ENCODE peak calls at places on chromosome 13, in eight cellular contexts. A is AG09319; R is astrocyte of the hippocampus; C is heart right ventricle; G is heart left ventricle; J is activated T-cell treated with anti-CD3 and anti-CD28 coated beads for 1 hour; X is AG10803; Z is activated CD4-positive, alpha-beta T cell treated with anti-CD3 and anti-CD28 coated beads for 4 hours. B is an unnamed sample.
A peak's percentile ranks its signal among the peaks of the same experiment; 100 is the strongest.

GRCh38 chr13:44764334-44764733 is 188.2 kb upstream of the TSC22D1 start:
- DNase-seq in Z (no peak), G (no peak), X (no peak), C (no peak), R (peak; percentile 35), J (no peak), A (no peak), B (no peak)

GRCh38 chr13:46615888-46616531 is 63.0 kb downstream of the LRCH1 start:
- DNase-seq in G (no peak), A (no peak), J (no peak), R (no peak), C (no peak), Z (no peak), X (no peak), B (no peak)

GRCh38 chr13:93234459-93234858 is 7.9 kb downstream of the GPC6 start:
- DNase-seq in R (no peak), Z (no peak), G (no peak), C (no peak), A (no peak), J (no peak), X (peak; percentile 12), B (no peak)

GRCh38 chr13:114311387-114311786 is 2.9 kb upstream of the CHAMP1 start:
- DNase-seq in R (no peak), A (no peak), G (no peak), J (no peak), C (no peak), Z (no peak), X (no peak), B (no peak)

GRCh38 chr13:91236182-91236581 is 111.3 kb upstream of the MIR17HG start:
- DNase-seq in A (no peak), G (no peak), Z (no peak), C (no peak), R (no peak), X (no peak), J (no peak), B (no peak)

GRCh38 chr13:61470801-61471200 is 55.2 kb upstream of the PCDH20 start:
- DNase-seq in G (no peak), X (no peak), C (no peak), Z (no peak), J (no peak), A (no peak), R (no peak), B (no peak)

GRCh38 chr13:113001251-113002140 is 32.5 kb downstream of the MCF2L start:
- DNase-seq in J (no peak), Z (no peak), R (peak; percentile 80), C (no peak), X (no peak), A (no peak), G (peak; percentile 64), B (no peak)

GRCh38 chr13:22081430-22081829 is 410.6 kb downstream of the FGF9 start:
- DNase-seq in R (no peak), G (no peak), J (no peak), C (no peak), X (no peak), Z (no peak), A (no peak), B (no peak)

GRCh38 chr13:100491164-100491847 is 97.3 kb downstream of the GGACT start:
- DNase-seq in Z (no peak), A (no peak), C (peak; percentile 30), X (peak; percentile 47), J (no peak), G (peak; percentile 45), R (peak; percentile 55), B (no peak)

GRCh38 chr13:59722580-59722900 is 441.2 kb downstream of the DIAPH3 start:
- DNase-seq in J (no peak), G (peak; percentile 20), Z (no peak), X (no peak), R (no peak), A (no peak), C (no peak), B (no peak)

GRCh38 chr13:88376762-88377388 is 705.7 kb downstream of the SLITRK5 start:
- DNase-seq in R (no peak), X (no peak), Z (no peak), A (no peak), G (no peak), J (no peak), C (no peak), B (no peak)

GRCh38 chr13:41196620-41197019 is 2.3 kb upstream of the KBTBD7 start:
- DNase-seq in Z (peak; percentile 6), J (no peak), A (no peak), G (no peak), C (no peak), X (no peak), R (no peak), B (no peak)

GRCh38 chr13:19781526-19781925 is 1.2 kb downstream of the PSPC1 start:
- DNase-seq in J (no peak), A (no peak), R (no peak), C (no peak), G (no peak), Z (no peak), X (no peak), B (no peak)

GRCh38 chr13:33194820-33195692 is 90.5 kb downstream of the STARD13 start:
- DNase-seq in G (peak; percentile 42), Z (no peak), A (peak; percentile 82), R (peak; percentile 81), X (peak; percentile 82), C (no peak), J (no peak), B (peak; percentile 87)

GRCh38 chr13:109684836-109685602 is 101.4 kb downstream of the IRS2 start:
- DNase-seq in G (peak; percentile 61), A (no peak), X (no peak), Z (no peak), R (peak; percentile 73), C (peak; percentile 30), J (no peak), B (no peak)

GRCh38 chr13:100521912-100522490 is 66.6 kb downstream of the GGACT start:
- DNase-seq in G (no peak), Z (no peak), X (no peak), C (no peak), R (no peak), A (no peak), J (no peak), B (no peak)

GRCh38 chr13:105587786-105588185 is 947.7 kb downstream of the EFNB2 start:
- DNase-seq in G (no peak), A (no peak), Z (no peak), X (no peak), R (peak; percentile 66), C (no peak), J (no peak), B (no peak)

GRCh38 chr13:99434258-99434788 is 66.9 kb upstream of the TM9SF2 start:
- DNase-seq in J (peak; percentile 63), X (no peak), Z (peak; percentile 83), R (no peak), C (no peak), A (no peak), G (no peak), B (no peak)

GRCh38 chr13:45542878-45543277 is 72.7 kb downstream of the ERICH6B start:
- DNase-seq in X (no peak), C (no peak), J (no peak), A (no peak), R (no peak), G (no peak), Z (no peak), B (no peak)